ENCODE peak calls at places on chromosome 18, in eight cellular contexts. H is RWPE1, E is OCI-M1, R is AG08396, M is AG08395, K is GM04504, U is lung microvascular endothelial cell, Q is HT1080. J is an unnamed sample.

GRCh38 chr18:58776084-58776483 is 88.6 kb upstream of the ZNF532 start:
- DNase-seq in H (no peak), E (no peak), R (no peak), M (no peak), K (no peak), U (peak), Q (peak), J (no peak)

GRCh38 chr18:22290004-22290403 is 120.6 kb downstream of the GATA6 start:
- DNase-seq in H (no peak), E (no peak), R (no peak), M (no peak), K (no peak), U (no peak), Q (no peak), J (no peak)

GRCh38 chr18:35778850-35779634 is 193.4 kb upstream of the RMP24 start:
- DNase-seq in H (no peak), E (no peak), R (no peak), M (no peak), K (no peak), U (no peak), Q (no peak), J (no peak)

GRCh38 chr18:14971461-14972185 is 223.7 kb downstream of the ANKRD30B start:
- DNase-seq in H (no peak), E (no peak), R (peak), M (peak), K (peak), U (peak), Q (peak), J (no peak)

GRCh38 chr18:13726972-13727331 is 479 bp downstream of the RNMT start:
- DNase-seq in H (peak), E (peak), R (peak), M (peak), K (no peak), U (peak), Q (peak), J (peak)

GRCh38 chr18:55415258-55415871 is 172.6 kb downstream of the TCF4 start:
- DNase-seq in H (peak), E (peak), R (peak), M (peak), K (no peak), U (peak), Q (peak), J (peak)

GRCh38 chr18:46067431-46068007 is 4.5 kb downstream of the PSTPIP2 start:
- DNase-seq in H (no peak), E (no peak), R (no peak), M (no peak), K (no peak), U (peak), Q (peak), J (no peak)

GRCh38 chr18:56639094-56639361 is 636 bp upstream of the TXNL1 start:
- DNase-seq in H (no peak), E (no peak), R (no peak), M (no peak), K (no peak), U (peak), Q (no peak), J (no peak)

GRCh38 chr18:39053569-39053968 is 1488.0 kb upstream of the CELF4 start:
- DNase-seq in H (no peak), E (no peak), R (no peak), M (no peak), K (no peak), U (no peak), Q (no peak), J (no peak)